ENCODE peak calls at places on chromosome 12, in eight cellular contexts. One of them, this sample, is unnamed.

GRCh38 chr12:110304061-110304551 is 23.1 kb downstream of the ATP2A2 start:
- DNase-seq in putamen: no peak
- DNase-seq in activated CD4-positive, alpha-beta T cell treated with anti-CD3 and anti-CD28 coated beads, Interleukin-2, amount 50 U/mL, for 24 hours: no peak
- DNase-seq in activated CD8-positive, alpha-beta T cell treated with anti-CD3 and anti-CD28 coated beads for 36 hours: no peak
- DNase-seq in NCI-H1105 treated with DMSO at 0.1 percent for 48 hours: no peak
- DNase-seq in CD8-positive, alpha-beta memory T cell: no peak
- DNase-seq in endothelial cell: no peak
- DNase-seq in SK-N-SH: no peak
- DNase-seq in this sample: no peak

GRCh38 chr12:88300931-88301330 is 158.8 kb downstream of the TMTC3 start:
- DNase-seq in putamen: no peak
- DNase-seq in activated CD4-positive, alpha-beta T cell treated with anti-CD3 and anti-CD28 coated beads, Interleukin-2, amount 50 U/mL, for 24 hours: no peak
- DNase-seq in activated CD8-positive, alpha-beta T cell treated with anti-CD3 and anti-CD28 coated beads for 36 hours: no peak
- DNase-seq in NCI-H1105 treated with DMSO at 0.1 percent for 48 hours: no peak
- DNase-seq in CD8-positive, alpha-beta memory T cell: no peak
- DNase-seq in endothelial cell: no peak
- DNase-seq in SK-N-SH: no peak
- DNase-seq in this sample: no peak

GRCh38 chr12:96047621-96048211 is 12.3 kb upstream of the LTA4H start:
- DNase-seq in putamen: no peak
- DNase-seq in activated CD4-positive, alpha-beta T cell treated with anti-CD3 and anti-CD28 coated beads, Interleukin-2, amount 50 U/mL, for 24 hours: no peak
- DNase-seq in activated CD8-positive, alpha-beta T cell treated with anti-CD3 and anti-CD28 coated beads for 36 hours: peak
- DNase-seq in NCI-H1105 treated with DMSO at 0.1 percent for 48 hours: peak
- DNase-seq in CD8-positive, alpha-beta memory T cell: no peak
- DNase-seq in endothelial cell: no peak
- DNase-seq in SK-N-SH: no peak
- DNase-seq in this sample: no peak

GRCh38 chr12:82952946-82953345 is 266.2 kb downstream of the TMTC2 start:
- DNase-seq in putamen: no peak
- DNase-seq in activated CD4-positive, alpha-beta T cell treated with anti-CD3 and anti-CD28 coated beads, Interleukin-2, amount 50 U/mL, for 24 hours: no peak
- DNase-seq in activated CD8-positive, alpha-beta T cell treated with anti-CD3 and anti-CD28 coated beads for 36 hours: no peak
- DNase-seq in NCI-H1105 treated with DMSO at 0.1 percent for 48 hours: no peak
- DNase-seq in CD8-positive, alpha-beta memory T cell: no peak
- DNase-seq in endothelial cell: no peak
- DNase-seq in SK-N-SH: no peak
- DNase-seq in this sample: no peak

GRCh38 chr12:131735153-131735456 is 24.2 kb downstream of the SFSWAP start:
- DNase-seq in putamen: no peak
- DNase-seq in activated CD4-positive, alpha-beta T cell treated with anti-CD3 and anti-CD28 coated beads, Interleukin-2, amount 50 U/mL, for 24 hours: no peak
- DNase-seq in activated CD8-positive, alpha-beta T cell treated with anti-CD3 and anti-CD28 coated beads for 36 hours: no peak
- DNase-seq in NCI-H1105 treated with DMSO at 0.1 percent for 48 hours: no peak
- DNase-seq in CD8-positive, alpha-beta memory T cell: no peak
- DNase-seq in endothelial cell: no peak
- DNase-seq in SK-N-SH: no peak
- DNase-seq in this sample: no peak

GRCh38 chr12:4044736-4045432 is 171.7 kb upstream of the PARP11 start:
- DNase-seq in putamen: no peak
- DNase-seq in activated CD4-positive, alpha-beta T cell treated with anti-CD3 and anti-CD28 coated beads, Interleukin-2, amount 50 U/mL, for 24 hours: no peak
- DNase-seq in activated CD8-positive, alpha-beta T cell treated with anti-CD3 and anti-CD28 coated beads for 36 hours: no peak
- DNase-seq in NCI-H1105 treated with DMSO at 0.1 percent for 48 hours: no peak
- DNase-seq in CD8-positive, alpha-beta memory T cell: no peak
- DNase-seq in endothelial cell: no peak
- DNase-seq in SK-N-SH: no peak
- DNase-seq in this sample: no peak

GRCh38 chr12:3962661-3963483 is 89.7 kb upstream of the PARP11 start:
- DNase-seq in putamen: no peak
- DNase-seq in activated CD4-positive, alpha-beta T cell treated with anti-CD3 and anti-CD28 coated beads, Interleukin-2, amount 50 U/mL, for 24 hours: peak
- DNase-seq in activated CD8-positive, alpha-beta T cell treated with anti-CD3 and anti-CD28 coated beads for 36 hours: peak
- DNase-seq in NCI-H1105 treated with DMSO at 0.1 percent for 48 hours: no peak
- DNase-seq in CD8-positive, alpha-beta memory T cell: peak
- DNase-seq in endothelial cell: no peak
- DNase-seq in SK-N-SH: no peak
- DNase-seq in this sample: no peak

GRCh38 chr12:241266-241665 is 21.4 kb downstream of the SLC6A13 start:
- DNase-seq in putamen: no peak
- DNase-seq in activated CD4-positive, alpha-beta T cell treated with anti-CD3 and anti-CD28 coated beads, Interleukin-2, amount 50 U/mL, for 24 hours: no peak
- DNase-seq in activated CD8-positive, alpha-beta T cell treated with anti-CD3 and anti-CD28 coated beads for 36 hours: no peak
- DNase-seq in NCI-H1105 treated with DMSO at 0.1 percent for 48 hours: no peak
- DNase-seq in CD8-positive, alpha-beta memory T cell: no peak
- DNase-seq in endothelial cell: no peak
- DNase-seq in SK-N-SH: no peak
- DNase-seq in this sample: no peak

GRCh38 chr12:3355378-3355900 is 135.6 kb upstream of the PRMT8 start:
- DNase-seq in putamen: no peak
- DNase-seq in activated CD4-positive, alpha-beta T cell treated with anti-CD3 and anti-CD28 coated beads, Interleukin-2, amount 50 U/mL, for 24 hours: no peak
- DNase-seq in activated CD8-positive, alpha-beta T cell treated with anti-CD3 and anti-CD28 coated beads for 36 hours: no peak
- DNase-seq in NCI-H1105 treated with DMSO at 0.1 percent for 48 hours: no peak
- DNase-seq in CD8-positive, alpha-beta memory T cell: no peak
- DNase-seq in endothelial cell: no peak
- DNase-seq in SK-N-SH: no peak
- DNase-seq in this sample: no peak

GRCh38 chr12:22729898-22730443 is 105.0 kb downstream of the ETNK1 start:
- DNase-seq in putamen: peak
- DNase-seq in activated CD4-positive, alpha-beta T cell treated with anti-CD3 and anti-CD28 coated beads, Interleukin-2, amount 50 U/mL, for 24 hours: no peak
- DNase-seq in activated CD8-positive, alpha-beta T cell treated with anti-CD3 and anti-CD28 coated beads for 36 hours: no peak
- DNase-seq in NCI-H1105 treated with DMSO at 0.1 percent for 48 hours: no peak
- DNase-seq in CD8-positive, alpha-beta memory T cell: no peak
- DNase-seq in endothelial cell: no peak
- DNase-seq in SK-N-SH: no peak
- DNase-seq in this sample: peak

This sample was measured in midbrain.